ENCODE peak calls at places on chromosomes 16 and 17, in five cellular contexts. L is choroid plexus epithelial cell; Z is pancreas; F is glutamatergic neuron; P is activated CD4-positive, alpha-beta T cell treated with anti-CD3 and anti-CD28 coated beads for 24 hours. N is an unnamed sample.

GRCh38 chr16:89733792-89734191 is 12.5 kb downstream of the ZNF276 start:
- DNase-seq in L (no peak), Z (no peak), F (no peak), P (no peak), N (no peak)

GRCh38 chr17:27533874-27534815 is 77.9 kb downstream of the KSR1 start:
- DNase-seq in L (peak), Z (no peak), F (no peak), P (no peak), N (no peak)

GRCh38 chr17:2856727-2857126 is 60.5 kb downstream of the RAP1GAP2 start:
- DNase-seq in L (no peak), Z (no peak), F (no peak), P (no peak), N (no peak)

GRCh38 chr17:69560987-69561441 is 146.5 kb downstream of the MAP2K6 start:
- DNase-seq in L (no peak), Z (no peak), F (no peak), P (no peak), N (peak)

GRCh38 chr17:17454276-17454675 is 22.5 kb upstream of the MED9 start:
- DNase-seq in L (no peak), Z (no peak), F (no peak), P (no peak), N (no peak)

GRCh38 chr17:21090889-21091618 is 35.7 kb upstream of the DHRS7B start:
- DNase-seq in L (peak), Z (no peak), F (no peak), P (no peak), N (no peak)

GRCh38 chr16:31271621-31272190 is 11.9 kb downstream of the ITGAM start:
- DNase-seq in L (no peak), Z (no peak), F (no peak), P (no peak), N (no peak)

GRCh38 chr16:30692381-30693074 is 6.4 kb upstream of the SRCAP start:
- DNase-seq in L (no peak), Z (no peak), F (no peak), P (no peak), N (no peak)

GRCh38 chr16:75224281-75224680 is 5.5 kb downstream of the CTRB1 start:
- DNase-seq in L (no peak), Z (no peak), F (no peak), P (no peak), N (no peak)

GRCh38 chr16:3961449-3961849 is 80.9 kb upstream of the CREBBP start:
- DNase-seq in L (peak), Z (no peak), F (no peak), P (no peak), N (no peak)

GRCh38 chr17:49399995-49400394 is 14.7 kb downstream of the PHB1 start:
- DNase-seq in L (no peak), Z (no peak), F (no peak), P (no peak), N (no peak)

GRCh38 chr16:82954224-82954929 is 327.6 kb downstream of the CDH13 start:
- DNase-seq in L (peak), Z (no peak), F (no peak), P (no peak), N (no peak)

GRCh38 chr16:73014768-73015167 is 33.2 kb downstream of the ZFHX3 start:
- DNase-seq in L (no peak), Z (no peak), F (no peak), P (no peak), N (no peak)

GRCh38 chr16:47873434-47873833 is 282.4 kb downstream of the ABCC12 start:
- DNase-seq in L (no peak), Z (no peak), F (no peak), P (no peak), N (no peak)

GRCh38 chr17:47694018-47694817 is at the start of gene TBKBP1:
- DNase-seq in L (peak), Z (peak), F (peak), P (no peak), N (peak)

GRCh38 chr17:68740555-68741447 is 139.6 kb upstream of the FAM20A start:
- DNase-seq in L (no peak), Z (no peak), F (no peak), P (no peak), N (no peak)

GRCh38 chr16:19138601-19139000 is 24.8 kb downstream of the ITPRIPL2 start:
- DNase-seq in L (peak), Z (peak), F (no peak), P (no peak), N (peak)

GRCh38 chr17:27545562-27546229 is 85.3 kb upstream of the LGALS9 start:
- DNase-seq in L (no peak), Z (peak), F (no peak), P (no peak), N (no peak)

GRCh38 chr17:59331129-59331928 is at the start of gene YPEL2:
- DNase-seq in L (peak), Z (peak), F (peak), P (peak), N (peak)

GRCh38 chr17:37527249-37527851 is 37.7 kb downstream of the DUSP14 start:
- DNase-seq in L (peak), Z (no peak), F (no peak), P (no peak), N (peak)

GRCh38 chr16:85783441-85783840 is 15.9 kb downstream of the EMC8 start:
- DNase-seq in L (no peak), Z (no peak), F (no peak), P (no peak), N (no peak)

GRCh38 chr16:3431779-3432219 is 11.5 kb downstream of the ZNF597 start:
- DNase-seq in L (peak), Z (peak), F (no peak), P (peak), N (peak)

GRCh38 chr16:31130336-31130812 is 5.2 kb downstream of the PRSS8 start:
- DNase-seq in L (no peak), Z (no peak), F (no peak), P (no peak), N (no peak)

GRCh38 chr17:9020824-9021157 is 519 bp upstream of the NTN1 start:
- DNase-seq in L (no peak), Z (no peak), F (no peak), P (no peak), N (no peak)

GRCh38 chr16:12706628-12707027 is 97.1 kb downstream of the CPPED1 start:
- DNase-seq in L (no peak), Z (no peak), F (no peak), P (no peak), N (no peak)

GRCh38 chr17:68794636-68795503 is 160.3 kb downstream of the ABCA8 start:
- DNase-seq in L (peak), Z (no peak), F (no peak), P (no peak), N (no peak)

GRCh38 chr17:49646391-49647255 is 31.3 kb downstream of the SPOP start:
- DNase-seq in L (peak), Z (no peak), F (no peak), P (peak), N (no peak)

GRCh38 chr17:1630662-1631061 is 2.0 kb upstream of the SLC43A2 start:
- DNase-seq in L (no peak), Z (no peak), F (no peak), P (no peak), N (no peak)

GRCh38 chr17:38743556-38744171 is 4.5 kb downstream of the PCGF2 start:
- DNase-seq in L (no peak), Z (peak), F (no peak), P (no peak), N (no peak)

GRCh38 chr16:56793504-56793903 is 63.6 kb downstream of the NUP93 start:
- DNase-seq in L (peak), Z (no peak), F (no peak), P (no peak), N (peak)

GRCh38 chr17:39676198-39676819 is 8.1 kb downstream of the PNMT start:
- DNase-seq in L (no peak), Z (peak), F (no peak), P (no peak), N (no peak)

GRCh38 chr16:2149630-2150417 is 1.4 kb downstream of the RAB26 start:
- DNase-seq in L (no peak), Z (no peak), F (peak), P (peak), N (no peak)

GRCh38 chr17:1920948-1921351 is 91.1 kb downstream of the RPA1 start:
- DNase-seq in L (no peak), Z (no peak), F (no peak), P (no peak), N (no peak)

GRCh38 chr17:49210158-49211029 is at the start of the genes ABI3 and GNGT2:
- DNase-seq in L (peak), Z (no peak), F (no peak), P (peak), N (no peak)

GRCh38 chr17:47277921-47278320 is 24.3 kb downstream of the ITGB3 start:
- DNase-seq in L (peak), Z (no peak), F (no peak), P (no peak), N (no peak)

GRCh38 chr16:67326472-67327309 is at the start of the genes KCTD19 and LRRC36:
- DNase-seq in L (peak), Z (peak), F (peak), P (peak), N (peak)

GRCh38 chr17:60091908-60092331 is 13.2 kb upstream of the HEATR6 start:
- DNase-seq in L (peak), Z (no peak), F (no peak), P (no peak), N (no peak)

GRCh38 chr17:60091109-60091508 is 12.4 kb upstream of the HEATR6 start:
- DNase-seq in L (no peak), Z (no peak), F (no peak), P (no peak), N (no peak)

N was measured in SK-N-DZ.